ENCODE peak calls at places on chromosomes 12 and 14, in five cellular contexts. Q is A549, F is GM12878, D is K562, R is H1. Z is an unnamed sample.

GRCh38 chr14:89624500-89625156 is 207.6 kb upstream of the FOXN3 start:
- DNase-seq in Q (no peak), F (no peak), D (no peak), R (no peak), Z (no peak)

GRCh38 chr12:121955258-121956040 is 37.1 kb downstream of the CFAP251 start:
- DNase-seq in Q (no peak), F (no peak), D (no peak), R (no peak), Z (no peak)

GRCh38 chr12:44812062-44812461 is 64.1 kb downstream of the NELL2 start:
- DNase-seq in Q (no peak), F (no peak), D (no peak), R (no peak), Z (no peak)

GRCh38 chr12:27332407-27333310 is at the start of gene BMAL2:
- DNase-seq in Q (peak; percentile 64), F (no peak), D (peak; percentile 44), R (no peak), Z (peak; percentile 20)

GRCh38 chr14:84237881-84238280 is 1292.1 kb upstream of the FLRT2 start:
- DNase-seq in Q (no peak), F (no peak), D (no peak), R (no peak), Z (no peak)

GRCh38 chr14:35808076-35808657 is 928 bp downstream of the RALGAPA1 start:
- DNase-seq in Q (no peak), F (no peak), D (peak; percentile 9), R (no peak), Z (no peak)

GRCh38 chr14:39369029-39369428 is 63.2 kb downstream of the FBXO33 start:
- DNase-seq in Q (no peak), F (no peak), D (no peak), R (no peak), Z (no peak)

GRCh38 chr14:28468191-28469151 is 298.1 kb upstream of the FOXG1 start:
- DNase-seq in Q (no peak), F (no peak), D (no peak), R (no peak), Z (no peak)

GRCh38 chr14:56118611-56119181 is 485 bp downstream of the PELI2 start:
- DNase-seq in Q (no peak), F (no peak), D (no peak), R (no peak), Z (no peak)

GRCh38 chr14:39102265-39102968 is 618 bp downstream of the SEC23A start:
- DNase-seq in Q (peak; percentile 34), F (no peak), D (peak; percentile 21), R (no peak), Z (peak; percentile 98)

GRCh38 chr12:98725481-98726247 is 80.6 kb downstream of the APAF1 start:
- DNase-seq in Q (no peak), F (no peak), D (peak; percentile 48), R (no peak), Z (peak; percentile 28)

GRCh38 chr12:5260086-5260485 is 171.8 kb upstream of the NTF3 start:
- DNase-seq in Q (no peak), F (no peak), D (no peak), R (no peak), Z (no peak)

GRCh38 chr14:104593710-104594121 is 10.9 kb downstream of the TMEM179 start:
- DNase-seq in Q (no peak), F (no peak), D (no peak), R (no peak), Z (no peak)

GRCh38 chr14:78697341-78697740 is 527.2 kb downstream of the NRXN3 start:
- DNase-seq in Q (peak; percentile 7), F (no peak), D (peak; percentile 8), R (no peak), Z (peak; percentile 6)

GRCh38 chr12:50764861-50765324 is 992 bp downstream of the ATF1 start:
- DNase-seq in Q (peak; percentile 58), F (no peak), D (no peak), R (no peak), Z (peak; percentile 89)

GRCh38 chr14:94322648-94323570 is at the start of gene SERPINA6:
- DNase-seq in Q (no peak), F (no peak), D (no peak), R (no peak), Z (peak; percentile 95)

GRCh38 chr12:124545508-124546418 is 21.6 kb downstream of the NCOR2 start:
- DNase-seq in Q (no peak), F (peak; percentile 76), D (no peak), R (no peak), Z (no peak)

GRCh38 chr12:122421263-122421814 is 1.1 kb downstream of the CLIP1 start:
- DNase-seq in Q (peak; percentile 49), F (no peak), D (peak; percentile 36), R (no peak), Z (peak; percentile 82)

GRCh38 chr14:31834616-31835015 is 242.5 kb upstream of the ARHGAP5 start:
- DNase-seq in Q (no peak), F (no peak), D (no peak), R (no peak), Z (peak; percentile 41)

GRCh38 chr12:53967451-53968059 is 5.4 kb upstream of the HOXC11 start:
- DNase-seq in Q (no peak), F (no peak), D (no peak), R (no peak), Z (no peak)

GRCh38 chr12:86748874-86749273 is 492.7 kb upstream of the MGAT4C start:
- DNase-seq in Q (no peak), F (no peak), D (no peak), R (no peak), Z (no peak)

GRCh38 chr12:29725587-29726320 is 58.0 kb downstream of the TMTC1 start:
- DNase-seq in Q (no peak), F (peak; percentile 54), D (no peak), R (no peak), Z (no peak)

DNA sequence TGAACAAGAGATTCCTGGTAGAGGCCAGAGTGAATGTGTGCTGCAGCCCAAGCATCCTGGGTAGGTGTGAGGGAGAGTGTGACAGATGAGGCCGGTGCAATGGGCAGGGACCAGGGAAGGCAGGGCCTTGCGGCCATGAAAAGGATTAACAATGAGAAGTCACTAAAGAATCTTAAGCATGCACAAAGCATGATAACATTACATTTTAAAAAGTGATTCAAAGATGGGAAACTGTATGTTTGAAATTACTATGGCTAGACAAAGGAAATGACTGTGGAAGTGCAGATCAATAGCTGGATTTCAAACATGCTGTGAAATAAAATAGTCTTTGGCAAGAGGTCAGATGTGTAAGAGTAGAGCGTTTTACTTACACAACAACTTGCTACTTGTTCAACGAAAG is 175.6 kb downstream of the CCDC59 start:
- DNase-seq in Q (no peak), F (no peak), D (no peak), R (no peak), Z (no peak)
- TF ChIP-seq HDAC2 in Q (no peak), F (no peak), D (no peak), R (no peak), Z (no peak)

DNA sequence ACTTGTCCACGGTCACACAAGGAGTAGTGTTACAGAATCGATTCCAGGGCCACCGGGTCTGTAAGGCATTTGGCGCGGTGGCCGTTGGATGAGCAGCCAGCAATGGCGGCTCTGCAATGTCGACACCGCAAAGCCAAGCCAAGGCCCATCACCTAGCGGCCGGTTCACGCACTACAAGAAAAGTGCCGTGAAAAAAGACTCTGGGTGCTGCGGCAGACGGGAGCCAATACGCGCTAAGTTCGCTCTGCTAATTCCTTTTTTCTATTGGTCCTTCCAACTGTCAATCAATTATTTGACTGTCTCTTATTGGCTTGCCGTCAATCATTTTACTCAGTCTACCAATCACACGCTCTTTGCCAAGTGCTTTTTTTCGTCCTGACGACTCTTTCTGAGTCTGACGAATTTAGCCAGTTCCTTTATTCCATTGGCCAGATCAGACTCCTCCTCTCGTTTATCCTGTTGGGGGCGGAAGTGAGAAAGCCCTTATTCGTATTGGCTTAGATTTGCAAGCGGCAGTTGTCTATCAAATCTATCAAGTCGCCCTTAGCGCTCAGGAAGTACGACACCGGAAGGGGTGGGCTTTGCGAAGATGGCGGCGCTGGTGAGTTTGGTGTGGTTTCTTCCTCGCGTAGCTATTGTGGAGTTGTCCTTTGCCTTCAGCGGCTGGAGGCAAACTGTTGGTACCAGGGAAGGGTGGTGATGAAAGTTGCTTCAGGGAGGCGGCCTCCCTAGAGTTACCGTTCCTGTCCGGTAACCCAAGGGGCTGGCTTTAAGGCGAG is at the start of gene NGDN:
- DNase-seq in Q (peak; percentile 98), F (peak; percentile 100), D (peak; percentile 94), R (peak; percentile 94), Z (peak; percentile 100)
- H3K4me3 ChIP-seq in Q (peak within 1 kb of the TSS; percentile 87), F (peak within 1 kb of the TSS; percentile 88), D (peak within 1 kb of the TSS; percentile 89), R (peak within 1 kb of the TSS; percentile 89), Z (peak within 1 kb of the TSS; percentile 94)

GRCh38 chr14:54471641-54472040 is 17.1 kb downstream of the GMFB start:
- DNase-seq in Q (no peak), F (no peak), D (no peak), R (no peak), Z (no peak)
- TF ChIP-seq HDAC2 in Q (no peak), F (no peak), D (no peak), R (no peak), Z (no peak)

GRCh38 chr14:92362781-92363235 is 39.8 kb downstream of the SLC24A4 start:
- DNase-seq in Q (peak; percentile 32), F (no peak), D (no peak), R (no peak), Z (no peak)
- H3K4me3 ChIP-seq in Q (peak overlapping the region; percentile 9), F (no peak overlapping the region), D (no peak overlapping the region), R (no peak overlapping the region), Z (no peak overlapping the region)

DNA sequence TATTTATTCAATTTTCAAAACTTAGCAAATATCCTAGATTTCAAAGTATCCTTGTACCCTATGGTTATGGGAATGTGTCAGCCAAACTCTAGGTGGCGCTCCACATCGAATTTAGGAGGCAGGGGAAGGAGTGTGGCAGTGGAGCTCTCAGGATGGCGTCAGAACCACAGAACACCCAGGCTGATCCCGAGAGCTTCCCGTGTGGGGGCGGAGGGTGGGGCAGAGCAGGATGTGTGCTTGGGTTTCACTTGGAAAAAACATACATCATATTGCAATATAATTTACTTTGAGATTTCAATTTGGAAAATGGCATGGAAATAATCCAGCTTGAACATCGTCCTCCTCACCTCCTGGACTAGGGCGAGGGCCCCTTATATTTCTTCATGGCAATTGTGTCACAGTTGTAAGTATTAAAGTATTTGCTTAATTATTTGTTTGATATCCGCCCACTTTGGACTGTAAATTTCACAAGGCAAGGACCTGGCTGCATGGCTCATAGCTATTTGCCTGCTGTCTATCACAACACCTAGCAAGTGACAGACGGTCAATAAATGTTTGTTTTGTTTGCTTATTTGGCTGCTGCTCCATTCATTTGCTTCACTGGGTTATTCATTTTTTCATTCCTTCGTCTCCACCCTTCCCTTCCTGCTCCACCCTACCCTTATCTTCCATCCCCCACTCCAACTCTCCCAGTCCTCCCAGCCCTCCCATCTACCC is 221.5 kb upstream of the HMGA2 start:
- DNase-seq in Q (peak; percentile 87), F (no peak), D (peak; percentile 84), R (peak; percentile 39), Z (peak; percentile 62)
- TF ChIP-seq HDAC2 in Q (no peak), F (no peak), D (no peak), R (no peak), Z (no peak)

GRCh38 chr12:94650143-94651056 is at the start of gene TMCC3:
- DNase-seq in Q (peak; percentile 28), F (no peak), D (no peak), R (no peak), Z (no peak)
- H3K4me3 ChIP-seq in Q (peak within 1 kb of the TSS; percentile 95), F (peak within 1 kb of the TSS; percentile 68), D (no peak within 1 kb of the TSS), R (peak within 1 kb of the TSS; percentile 70), Z (peak within 1 kb of the TSS; percentile 29)